ENCODE peak calls at places on chromosomes 12 and 14, in seven cellular contexts. V is aorta, B is neural progenitor cell, W is heart left ventricle, R is GM06990, O is brain microvascular endothelial cell, L is HCT116. X is an unnamed sample.

GRCh38 chr12:123936956-123937706 is 35.5 kb downstream of the CCDC92 start:
- DNase-seq in B (no peak), V (no peak), O (no peak), L (no peak), W (no peak), R (no peak), X (no peak)

GRCh38 chr14:21734457-21735074 is 60.9 kb upstream of the OR4E1 start:
- DNase-seq in W (no peak), B (peak; percentile 78), L (peak; percentile 54), O (peak; percentile 34), R (no peak), V (no peak), X (peak; percentile 44)

GRCh38 chr12:45655753-45656152 is 73.8 kb upstream of the ARID2 start:
- DNase-seq in L (no peak), R (no peak), W (no peak), B (no peak), O (no peak), V (no peak), X (no peak)

GRCh38 chr12:111108726-111109125 is 188.3 kb upstream of the MYL2 start:
- DNase-seq in L (no peak), W (no peak), V (no peak), O (no peak), B (no peak), R (no peak), X (no peak)

GRCh38 chr12:91785655-91786489 is 359.8 kb downstream of the BTG1 start:
- DNase-seq in B (no peak), L (no peak), V (no peak), O (no peak), W (no peak), R (no peak), X (peak; percentile 99)

GRCh38 chr12:132266370-132266769 is 63.0 kb downstream of the GALNT9 start:
- DNase-seq in R (no peak), V (no peak), O (no peak), L (no peak), W (no peak), B (no peak), X (no peak)

GRCh38 chr12:1391722-1392121 is 202.7 kb downstream of the FBXL14 start:
- DNase-seq in L (peak; percentile 8), B (peak; percentile 55), V (no peak), W (no peak), O (no peak), R (no peak), X (no peak)

GRCh38 chr12:132413931-132414588 is 75.9 kb upstream of the FBRSL1 start:
- DNase-seq in O (no peak), V (no peak), L (no peak), B (peak; percentile 69), R (no peak), W (no peak), X (peak; percentile 49)

GRCh38 chr14:102162488-102162887 is 22.8 kb downstream of the WDR20 start:
- DNase-seq in L (no peak), W (no peak), V (no peak), B (no peak), O (no peak), R (no peak), X (no peak)

GRCh38 chr12:40819427-40820108 is 127.3 kb downstream of the CNTN1 start:
- DNase-seq in R (no peak), W (no peak), L (no peak), O (no peak), V (peak; percentile 75), B (peak; percentile 86), X (peak; percentile 43)

GRCh38 chr12:49705479-49706267 is 1.5 kb downstream of the FMNL3 start:
- DNase-seq in L (no peak), R (peak; percentile 48), W (peak; percentile 47), V (peak; percentile 81), O (peak; percentile 80), B (no peak), X (peak; percentile 10)

GRCh38 chr14:51939727-51940126 is 49.6 kb upstream of the RTRAF start:
- DNase-seq in W (no peak), O (no peak), B (no peak), L (no peak), V (no peak), R (peak; percentile 24), X (no peak)

GRCh38 chr14:69658664-69659261 is 47.4 kb downstream of the SUSD6 start:
- DNase-seq in R (no peak), W (no peak), B (no peak), V (no peak), L (no peak), O (peak; percentile 33), X (no peak)

GRCh38 chr14:20332946-20333782 is at the start of gene CCNB1IP1:
- DNase-seq in R (peak; percentile 76), V (peak; percentile 79), O (peak; percentile 84), L (peak; percentile 91), W (peak; percentile 62), B (peak; percentile 83), X (peak; percentile 96)

GRCh38 chr12:56636118-56636674 is 6.1 kb upstream of the BAZ2A start:
- DNase-seq in B (peak; percentile 79), O (peak; percentile 90), R (peak; percentile 87), V (peak; percentile 95), W (peak; percentile 92), L (peak; percentile 83), X (peak; percentile 97)

GRCh38 chr12:50986961-50987737 is 34.8 kb downstream of the HIGD1C start:
- DNase-seq in B (peak; percentile 50), V (no peak), O (peak; percentile 48), W (no peak), L (peak; percentile 15), R (peak; percentile 12), X (peak; percentile 20)

GRCh38 chr12:31859232-31859977 is 99.8 kb upstream of the RESF1 start:
- DNase-seq in O (no peak), L (no peak), W (no peak), B (no peak), R (peak; percentile 28), V (no peak), X (no peak)

GRCh38 chr12:51631591-51631990 is 40.6 kb downstream of the SCN8A start:
- DNase-seq in R (no peak), L (peak; percentile 46), W (no peak), B (no peak), O (peak; percentile 38), V (no peak), X (no peak)

GRCh38 chr12:46303039-46303666 is 34.3 kb upstream of the SLC38A1 start:
- DNase-seq in R (no peak), B (no peak), W (no peak), O (peak; percentile 6), V (no peak), L (peak; percentile 18), X (peak; percentile 23)

GRCh38 chr12:132490481-132491348 is 764 bp downstream of the FBRSL1 start:
- DNase-seq in L (no peak), R (no peak), V (no peak), W (peak; percentile 37), B (peak; percentile 53), O (no peak), X (no peak)

GRCh38 chr12:92290016-92290685 is 144.5 kb upstream of the BTG1 start:
- DNase-seq in V (no peak), W (no peak), O (peak; percentile 67), B (no peak), R (no peak), L (no peak), X (no peak)

DNA sequence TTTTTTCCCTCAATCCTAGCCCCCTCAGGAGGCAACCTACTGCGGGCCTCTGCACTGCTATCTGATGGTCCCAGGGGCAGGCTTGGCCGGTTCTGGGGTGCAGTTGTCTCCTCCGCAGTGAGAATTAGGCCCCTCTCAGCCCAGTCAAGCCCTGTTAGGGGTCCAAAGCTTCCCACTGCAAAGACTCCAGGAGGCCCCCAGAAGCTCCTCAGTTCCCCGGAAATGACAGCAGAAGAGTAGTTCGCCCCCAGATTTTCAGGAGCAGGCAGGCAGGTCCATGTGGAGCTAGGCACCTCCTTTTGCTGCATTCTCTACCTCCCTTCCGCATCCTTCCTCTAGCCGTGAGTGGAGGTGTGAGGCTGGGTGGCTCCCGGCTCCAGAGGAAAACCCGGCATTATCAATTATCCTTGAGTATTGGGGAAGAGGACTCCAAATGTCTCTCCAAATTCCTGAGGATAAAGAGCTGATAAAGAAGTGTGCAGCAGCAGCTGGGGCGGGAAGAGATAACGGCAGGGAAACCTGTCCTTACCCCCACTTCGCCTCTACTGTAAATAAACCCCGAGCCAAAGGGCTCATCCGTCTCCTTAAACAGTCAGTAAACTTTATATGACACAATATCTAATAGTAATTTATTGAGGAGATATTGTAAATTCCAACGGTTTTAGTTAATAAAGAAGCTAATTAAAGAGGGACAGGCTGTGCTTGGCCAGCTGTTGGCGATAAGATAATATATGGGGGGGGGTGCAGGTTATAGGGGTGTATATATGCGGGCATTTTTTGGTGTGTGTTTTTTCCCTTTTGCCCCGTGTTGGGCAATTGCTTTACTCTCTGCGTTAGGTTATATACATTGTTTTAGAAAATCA is 641 bp upstream of the HOXC12 start:
- DNase-seq in L (no peak), O (no peak), B (no peak), W (no peak), R (no peak), V (no peak), X (no peak)
- H3K4me3 ChIP-seq in L (no peak overlapping the region), O (no peak overlapping the region), B (no peak overlapping the region), W (no peak overlapping the region), R (no peak overlapping the region), V (no peak overlapping the region), X (no peak overlapping the region)

DNA sequence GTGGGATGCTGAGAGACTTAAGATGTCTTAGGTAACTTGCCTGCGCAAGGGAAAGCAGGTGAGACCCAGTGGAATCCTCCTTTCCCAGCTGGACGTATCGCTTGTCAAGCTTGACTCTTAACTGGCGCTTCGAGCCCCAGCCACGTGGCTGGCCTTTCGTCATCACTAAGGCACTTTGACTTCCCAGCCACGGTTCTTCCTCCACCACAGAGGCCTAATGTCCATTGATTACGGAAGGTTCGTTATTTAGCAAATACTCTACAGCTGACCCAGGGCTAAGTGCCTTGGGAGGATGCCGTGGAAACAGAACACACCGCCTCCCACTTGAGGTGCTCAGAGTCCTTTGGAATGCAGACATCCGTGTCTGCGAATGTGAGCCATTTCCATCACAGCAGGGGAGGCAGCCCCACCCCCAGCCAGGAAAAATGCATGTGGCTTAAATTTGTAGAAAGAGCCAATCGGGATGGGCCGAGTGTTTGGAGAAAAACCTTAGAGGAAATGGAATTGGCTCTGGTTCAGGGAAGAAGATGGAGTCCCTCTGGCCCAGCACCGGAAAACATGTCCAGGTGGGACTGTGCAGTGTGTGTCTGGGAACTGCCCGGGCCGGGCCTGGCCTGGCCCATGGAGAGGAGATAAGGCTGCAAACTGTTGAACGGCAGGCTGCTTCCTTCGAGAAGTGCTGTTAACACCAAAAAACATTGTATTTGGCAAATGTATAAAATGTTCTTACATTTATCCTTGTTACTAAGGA is 115.7 kb downstream of the PLXNC1 start:
- DNase-seq in R (no peak), W (peak; percentile 39), O (peak; percentile 49), V (no peak), L (no peak), B (peak; percentile 42), X (no peak)
- H3K4me3 ChIP-seq in R (no peak overlapping the region), W (no peak overlapping the region), O (no peak overlapping the region), V (no peak overlapping the region), L (no peak overlapping the region), B (no peak overlapping the region), X (no peak overlapping the region)

GRCh38 chr14:80784824-80785223 is 156.7 kb downstream of the CEP128 start:
- DNase-seq in O (peak; percentile 1), L (no peak), V (no peak), B (no peak), W (no peak), R (no peak), X (no peak)
- H3K4me3 ChIP-seq in O (no peak overlapping the region), L (no peak overlapping the region), V (no peak overlapping the region), B (no peak overlapping the region), W (no peak overlapping the region), R (no peak overlapping the region), X (no peak overlapping the region)

DNA sequence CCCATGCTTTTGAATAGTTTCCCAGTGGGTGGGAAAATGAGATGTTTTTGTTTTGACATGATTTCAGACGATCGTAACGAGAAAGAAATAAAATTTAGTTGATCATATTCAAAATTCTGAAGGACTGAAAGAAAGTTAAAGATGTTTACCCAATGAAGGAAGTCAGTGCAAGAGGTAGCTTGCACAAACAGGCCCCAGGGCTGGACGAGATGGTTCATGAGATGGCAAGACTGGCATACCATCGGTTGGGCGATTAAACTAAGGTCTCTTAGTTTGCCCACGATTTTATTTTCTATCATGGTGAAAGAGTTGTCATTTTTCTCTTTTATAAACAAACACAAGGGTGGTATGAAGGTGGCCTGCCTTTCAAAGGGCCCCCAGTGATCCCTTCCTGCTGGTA is 124.5 kb upstream of the TBX5 start:
- DNase-seq in B (no peak), O (no peak), R (no peak), V (no peak), L (no peak), W (no peak), X (no peak)
- H3K4me3 ChIP-seq in B (no peak overlapping the region), O (no peak overlapping the region), R (no peak overlapping the region), V (no peak overlapping the region), L (no peak overlapping the region), W (no peak overlapping the region), X (no peak overlapping the region)

X was measured in HAP-1.